ENCODE peak calls at places on chromosomes 1 and 21, in six cellular contexts. One of them, this sample, is unnamed. For H3K9me3, the result is how much of the 10 kb centered on the place peaks cover.

GRCh38 chr1:197841828-197842573 is 60.4 kb upstream of the C1orf53 start:
- DNase-seq in colonic mucosa: no peak
- DNase-seq in tibial artery: no peak
- DNase-seq in fibroblast of lung: peak
- DNase-seq in breast epithelium: no peak
- DNase-seq in transverse colon: no peak
- DNase-seq in this sample: no peak

GRCh38 chr1:197577580-197577979 is 197.7 kb downstream of the DENND1B start:
- DNase-seq in colonic mucosa: no peak
- DNase-seq in tibial artery: no peak
- DNase-seq in fibroblast of lung: peak
- DNase-seq in breast epithelium: no peak
- DNase-seq in transverse colon: no peak
- DNase-seq in this sample: no peak

GRCh38 chr1:54608561-54609230 is 14.6 kb downstream of the FAM151A start:
- DNase-seq in colonic mucosa: no peak
- DNase-seq in tibial artery: no peak
- DNase-seq in fibroblast of lung: no peak
- DNase-seq in breast epithelium: no peak
- DNase-seq in transverse colon: peak
- DNase-seq in this sample: no peak

GRCh38 chr1:222616535-222616934 is 1.4 kb upstream of the MIA3 start:
- DNase-seq in colonic mucosa: no peak
- DNase-seq in tibial artery: no peak
- DNase-seq in fibroblast of lung: peak
- DNase-seq in breast epithelium: no peak
- DNase-seq in transverse colon: no peak
- DNase-seq in this sample: no peak

GRCh38 chr21:41956926-41957729 is 3.3 kb upstream of the C2CD2 start:
- DNase-seq in colonic mucosa: no peak
- DNase-seq in tibial artery: no peak
- DNase-seq in fibroblast of lung: peak
- DNase-seq in breast epithelium: no peak
- DNase-seq in transverse colon: no peak
- DNase-seq in this sample: no peak

GRCh38 chr1:11746092-11746491 is 10.2 kb downstream of the AGTRAP start:
- DNase-seq in colonic mucosa: no peak
- DNase-seq in tibial artery: no peak
- DNase-seq in fibroblast of lung: peak
- DNase-seq in breast epithelium: no peak
- DNase-seq in transverse colon: no peak
- DNase-seq in this sample: no peak

GRCh38 chr21:43332872-43333300 is 94.0 kb downstream of the SIK1 start:
- DNase-seq in colonic mucosa: no peak
- DNase-seq in tibial artery: no peak
- DNase-seq in fibroblast of lung: no peak
- DNase-seq in breast epithelium: no peak
- DNase-seq in transverse colon: no peak
- DNase-seq in this sample: no peak

GRCh38 chr1:64087768-64088167 is 115.7 kb upstream of the UBE2U start:
- DNase-seq in colonic mucosa: no peak
- DNase-seq in tibial artery: no peak
- DNase-seq in fibroblast of lung: peak
- DNase-seq in breast epithelium: no peak
- DNase-seq in transverse colon: no peak
- DNase-seq in this sample: no peak

GRCh38 chr21:14900058-14900457 is 164.7 kb downstream of the NRIP1 start:
- DNase-seq in colonic mucosa: no peak
- DNase-seq in tibial artery: no peak
- DNase-seq in fibroblast of lung: peak
- DNase-seq in breast epithelium: no peak
- DNase-seq in transverse colon: no peak
- DNase-seq in this sample: no peak

GRCh38 chr1:15684468-15685283 is 556 bp downstream of the PLEKHM2 start:
- DNase-seq in colonic mucosa: peak
- DNase-seq in tibial artery: peak
- DNase-seq in fibroblast of lung: peak
- DNase-seq in breast epithelium: peak
- DNase-seq in transverse colon: peak
- DNase-seq in this sample: peak

GRCh38 chr1:48776400-48777218 is at the start of gene BEND5:
- DNase-seq in colonic mucosa: peak
- DNase-seq in tibial artery: peak
- DNase-seq in fibroblast of lung: peak
- DNase-seq in breast epithelium: peak
- DNase-seq in transverse colon: peak
- DNase-seq in this sample: peak

GRCh38 chr1:198234511-198235251 is 77.9 kb downstream of the NEK7 start:
- DNase-seq in colonic mucosa: no peak
- DNase-seq in tibial artery: no peak
- DNase-seq in fibroblast of lung: peak
- DNase-seq in breast epithelium: no peak
- DNase-seq in transverse colon: no peak
- DNase-seq in this sample: no peak

GRCh38 chr1:74437035-74437434 is 75.4 kb downstream of the LRRC53 start:
- DNase-seq in colonic mucosa: no peak
- DNase-seq in tibial artery: no peak
- DNase-seq in fibroblast of lung: no peak
- DNase-seq in breast epithelium: no peak
- DNase-seq in transverse colon: no peak
- DNase-seq in this sample: no peak

GRCh38 chr21:42276526-42277154 is 38.6 kb downstream of the TFF3 start:
- DNase-seq in colonic mucosa: no peak
- DNase-seq in tibial artery: no peak
- DNase-seq in fibroblast of lung: no peak
- DNase-seq in breast epithelium: no peak
- DNase-seq in transverse colon: no peak
- DNase-seq in this sample: no peak

GRCh38 chr1:18949689-18950414 is 6.6 kb downstream of the IFFO2 start:
- DNase-seq in colonic mucosa: no peak
- DNase-seq in tibial artery: peak
- DNase-seq in fibroblast of lung: peak
- DNase-seq in breast epithelium: peak
- DNase-seq in transverse colon: no peak
- DNase-seq in this sample: no peak

GRCh38 chr21:38234395-38235142 is 22.2 kb upstream of the KCNJ15 start:
- DNase-seq in colonic mucosa: peak
- DNase-seq in tibial artery: no peak
- DNase-seq in fibroblast of lung: no peak
- DNase-seq in breast epithelium: peak
- DNase-seq in transverse colon: peak
- DNase-seq in this sample: no peak

GRCh38 chr21:17348357-17348756 is 164.5 kb upstream of the CXADR start:
- DNase-seq in colonic mucosa: no peak
- DNase-seq in tibial artery: no peak
- DNase-seq in fibroblast of lung: no peak
- DNase-seq in breast epithelium: no peak
- DNase-seq in transverse colon: no peak
- DNase-seq in this sample: no peak
- H3K9me3 ChIP-seq in colonic mucosa: under half
- H3K9me3 ChIP-seq in tibial artery: under half
- H3K9me3 ChIP-seq in fibroblast of lung: under half
- H3K9me3 ChIP-seq in breast epithelium: under half
- H3K9me3 ChIP-seq in transverse colon: under half
- H3K9me3 ChIP-seq in this sample: under half

DNA sequence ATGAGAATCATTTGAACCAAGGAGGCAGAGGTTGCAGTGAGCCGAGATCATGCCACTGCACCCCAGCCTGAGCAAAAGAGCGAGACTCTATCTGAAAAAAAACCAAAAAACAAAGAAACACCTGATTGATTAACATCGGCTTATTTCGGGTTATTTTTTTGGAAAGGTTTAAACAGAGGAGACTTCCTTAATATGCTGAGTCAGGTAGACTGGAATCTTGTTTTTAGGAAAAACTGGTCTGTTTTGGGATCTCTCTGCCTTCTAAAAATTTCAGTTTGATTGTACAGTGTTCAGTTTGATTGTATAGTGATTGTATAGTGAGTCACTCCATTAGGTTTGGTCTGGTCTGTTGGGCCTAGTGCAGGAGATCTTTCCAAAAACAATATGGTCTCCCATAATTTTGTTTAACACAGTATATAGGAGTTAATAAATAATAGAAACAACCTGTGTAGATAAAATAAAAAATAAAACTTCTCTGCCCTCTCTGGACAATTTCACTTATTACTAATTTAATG is 196.3 kb upstream of the CHRM3 start:
- DNase-seq in colonic mucosa: no peak
- DNase-seq in tibial artery: no peak
- DNase-seq in fibroblast of lung: no peak
- DNase-seq in breast epithelium: no peak
- DNase-seq in transverse colon: no peak
- DNase-seq in this sample: no peak
- H3K9me3 ChIP-seq in colonic mucosa: under half
- H3K9me3 ChIP-seq in tibial artery: under half
- H3K9me3 ChIP-seq in fibroblast of lung: under half
- H3K9me3 ChIP-seq in breast epithelium: under half
- H3K9me3 ChIP-seq in transverse colon: under half
- H3K9me3 ChIP-seq in this sample: under half

GRCh38 chr1:81020506-81020905 is 780.2 kb upstream of the ADGRL2 start:
- DNase-seq in colonic mucosa: no peak
- DNase-seq in tibial artery: no peak
- DNase-seq in fibroblast of lung: no peak
- DNase-seq in breast epithelium: no peak
- DNase-seq in transverse colon: no peak
- DNase-seq in this sample: no peak
- H3K9me3 ChIP-seq in colonic mucosa: under half
- H3K9me3 ChIP-seq in tibial artery: under half
- H3K9me3 ChIP-seq in fibroblast of lung: under half
- H3K9me3 ChIP-seq in breast epithelium: under half
- H3K9me3 ChIP-seq in transverse colon: under half
- H3K9me3 ChIP-seq in this sample: under half

GRCh38 chr1:2832506-2833453 is 31.3 kb upstream of the TTC34 start:
- DNase-seq in colonic mucosa: no peak
- DNase-seq in tibial artery: no peak
- DNase-seq in fibroblast of lung: no peak
- DNase-seq in breast epithelium: no peak
- DNase-seq in transverse colon: no peak
- DNase-seq in this sample: no peak

GRCh38 chr1:2830761-2831425 is 29.4 kb upstream of the TTC34 start:
- DNase-seq in colonic mucosa: no peak
- DNase-seq in tibial artery: no peak
- DNase-seq in fibroblast of lung: no peak
- DNase-seq in breast epithelium: no peak
- DNase-seq in transverse colon: no peak
- DNase-seq in this sample: no peak

GRCh38 chr1:2828586-2829250 is 27.2 kb upstream of the TTC34 start:
- DNase-seq in colonic mucosa: no peak
- DNase-seq in tibial artery: no peak
- DNase-seq in fibroblast of lung: no peak
- DNase-seq in breast epithelium: no peak
- DNase-seq in transverse colon: no peak
- DNase-seq in this sample: no peak

GRCh38 chr1:2831596-2832212 is 30.2 kb upstream of the TTC34 start:
- DNase-seq in colonic mucosa: no peak
- DNase-seq in tibial artery: no peak
- DNase-seq in fibroblast of lung: no peak
- DNase-seq in breast epithelium: no peak
- DNase-seq in transverse colon: no peak
- DNase-seq in this sample: no peak

GRCh38 chr1:2829846-2830615 is 28.5 kb upstream of the TTC34 start:
- DNase-seq in colonic mucosa: no peak
- DNase-seq in tibial artery: no peak
- DNase-seq in fibroblast of lung: no peak
- DNase-seq in breast epithelium: no peak
- DNase-seq in transverse colon: no peak
- DNase-seq in this sample: no peak
- H3K9me3 ChIP-seq in colonic mucosa: under half
- H3K9me3 ChIP-seq in tibial artery: under half
- H3K9me3 ChIP-seq in fibroblast of lung: under half
- H3K9me3 ChIP-seq in breast epithelium: under half
- H3K9me3 ChIP-seq in transverse colon: under half
- H3K9me3 ChIP-seq in this sample: under half

DNA sequence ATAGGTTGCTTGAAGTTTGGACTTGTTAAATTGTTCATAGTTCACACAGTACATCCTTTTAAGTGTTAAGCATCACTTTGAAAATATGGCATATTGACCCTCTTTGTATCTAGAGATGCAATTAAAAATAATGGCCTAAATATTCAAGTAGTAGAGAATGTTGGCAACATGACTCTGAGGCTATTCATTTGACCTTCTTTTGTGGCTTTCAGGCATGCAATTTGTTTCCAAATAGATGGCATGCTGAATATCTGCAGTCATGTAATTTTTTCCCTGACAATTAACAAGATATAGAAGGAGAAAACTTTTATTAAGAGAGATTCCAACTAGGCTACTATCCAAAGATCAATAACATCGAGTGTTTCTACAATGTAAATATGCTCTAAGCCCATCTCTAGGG is 230.6 kb upstream of the ZRANB2 start:
- DNase-seq in colonic mucosa: no peak
- DNase-seq in tibial artery: no peak
- DNase-seq in fibroblast of lung: peak
- DNase-seq in breast epithelium: no peak
- DNase-seq in transverse colon: no peak
- DNase-seq in this sample: no peak
- H3K9me3 ChIP-seq in colonic mucosa: under half
- H3K9me3 ChIP-seq in tibial artery: under half
- H3K9me3 ChIP-seq in fibroblast of lung: under half
- H3K9me3 ChIP-seq in breast epithelium: under half
- H3K9me3 ChIP-seq in transverse colon: under half
- H3K9me3 ChIP-seq in this sample: under half

GRCh38 chr1:106465666-106466065 is 590.8 kb upstream of the PRMT6 start:
- DNase-seq in colonic mucosa: no peak
- DNase-seq in tibial artery: no peak
- DNase-seq in fibroblast of lung: peak
- DNase-seq in breast epithelium: no peak
- DNase-seq in transverse colon: no peak
- DNase-seq in this sample: no peak
- H3K9me3 ChIP-seq in colonic mucosa: under half
- H3K9me3 ChIP-seq in tibial artery: under half
- H3K9me3 ChIP-seq in fibroblast of lung: under half
- H3K9me3 ChIP-seq in breast epithelium: under half
- H3K9me3 ChIP-seq in transverse colon: under half
- H3K9me3 ChIP-seq in this sample: under half

This sample was measured in Peyer's patch.